ENCODE peak calls at places on chromosomes 16 and 17, in six cellular contexts. One of them, this sample, is unnamed.

GRCh38 chr17:49987681-49988441 is 7.2 kb downstream of the DLX3 start:
- DNase-seq in activated T-cell treated with anti-CD3 and anti-CD28 coated beads, Interleukin-2, amount 50 U/mL, for 72 hours: no peak
- DNase-seq in AG09319: no peak
- DNase-seq in dorsolateral prefrontal cortex: peak; percentile 40
- DNase-seq in activated CD4-positive, CD25-positive, alpha-beta regulatory T cell: no peak
- DNase-seq in HTR-8/SVneo: peak; percentile 70
- DNase-seq in this sample: peak; percentile 14

GRCh38 chr17:2427910-2428309 is 27.1 kb upstream of the MNT start:
- DNase-seq in activated CD4-positive, CD25-positive, alpha-beta regulatory T cell: no peak
- DNase-seq in activated T-cell treated with anti-CD3 and anti-CD28 coated beads, Interleukin-2, amount 50 U/mL, for 72 hours: no peak
- DNase-seq in AG09319: no peak
- DNase-seq in dorsolateral prefrontal cortex: no peak
- DNase-seq in HTR-8/SVneo: no peak
- DNase-seq in this sample: no peak

GRCh38 chr17:10325036-10325435 is 47.8 kb downstream of the MYH13 start:
- DNase-seq in AG09319: no peak
- DNase-seq in dorsolateral prefrontal cortex: no peak
- DNase-seq in activated CD4-positive, CD25-positive, alpha-beta regulatory T cell: no peak
- DNase-seq in activated T-cell treated with anti-CD3 and anti-CD28 coated beads, Interleukin-2, amount 50 U/mL, for 72 hours: no peak
- DNase-seq in HTR-8/SVneo: no peak
- DNase-seq in this sample: no peak

GRCh38 chr16:86910821-86911220 is 332.5 kb downstream of the FOXL1 start:
- DNase-seq in HTR-8/SVneo: no peak
- DNase-seq in activated CD4-positive, CD25-positive, alpha-beta regulatory T cell: no peak
- DNase-seq in AG09319: no peak
- DNase-seq in dorsolateral prefrontal cortex: no peak
- DNase-seq in activated T-cell treated with anti-CD3 and anti-CD28 coated beads, Interleukin-2, amount 50 U/mL, for 72 hours: no peak
- DNase-seq in this sample: no peak

GRCh38 chr16:49377196-49377755 is 3.7 kb downstream of the C16orf78 start:
- DNase-seq in activated CD4-positive, CD25-positive, alpha-beta regulatory T cell: no peak
- DNase-seq in dorsolateral prefrontal cortex: no peak
- DNase-seq in HTR-8/SVneo: no peak
- DNase-seq in activated T-cell treated with anti-CD3 and anti-CD28 coated beads, Interleukin-2, amount 50 U/mL, for 72 hours: no peak
- DNase-seq in AG09319: no peak
- DNase-seq in this sample: no peak

GRCh38 chr17:29347831-29348281 is 42.3 kb upstream of the TAOK1 start:
- DNase-seq in activated CD4-positive, CD25-positive, alpha-beta regulatory T cell: no peak
- DNase-seq in activated T-cell treated with anti-CD3 and anti-CD28 coated beads, Interleukin-2, amount 50 U/mL, for 72 hours: no peak
- DNase-seq in AG09319: peak; percentile 28
- DNase-seq in dorsolateral prefrontal cortex: no peak
- DNase-seq in HTR-8/SVneo: peak; percentile 60
- DNase-seq in this sample: no peak

GRCh38 chr16:12729448-12729847 is 74.2 kb downstream of the CPPED1 start:
- DNase-seq in activated CD4-positive, CD25-positive, alpha-beta regulatory T cell: no peak
- DNase-seq in activated T-cell treated with anti-CD3 and anti-CD28 coated beads, Interleukin-2, amount 50 U/mL, for 72 hours: no peak
- DNase-seq in AG09319: peak; percentile 24
- DNase-seq in HTR-8/SVneo: no peak
- DNase-seq in dorsolateral prefrontal cortex: no peak
- DNase-seq in this sample: no peak

GRCh38 chr17:70661342-70662222 is 492.2 kb downstream of the KCNJ2 start:
- DNase-seq in HTR-8/SVneo: no peak
- DNase-seq in activated CD4-positive, CD25-positive, alpha-beta regulatory T cell: no peak
- DNase-seq in AG09319: no peak
- DNase-seq in dorsolateral prefrontal cortex: no peak
- DNase-seq in activated T-cell treated with anti-CD3 and anti-CD28 coated beads, Interleukin-2, amount 50 U/mL, for 72 hours: no peak
- DNase-seq in this sample: peak; percentile 65

GRCh38 chr16:66369055-66369592 is 2.6 kb downstream of the CDH5 start:
- DNase-seq in activated T-cell treated with anti-CD3 and anti-CD28 coated beads, Interleukin-2, amount 50 U/mL, for 72 hours: no peak
- DNase-seq in AG09319: no peak
- DNase-seq in dorsolateral prefrontal cortex: no peak
- DNase-seq in HTR-8/SVneo: no peak
- DNase-seq in activated CD4-positive, CD25-positive, alpha-beta regulatory T cell: no peak
- DNase-seq in this sample: no peak

GRCh38 chr17:3771140-3771539 is 29.8 kb downstream of the ITGAE start:
- DNase-seq in activated CD4-positive, CD25-positive, alpha-beta regulatory T cell: no peak
- DNase-seq in activated T-cell treated with anti-CD3 and anti-CD28 coated beads, Interleukin-2, amount 50 U/mL, for 72 hours: no peak
- DNase-seq in HTR-8/SVneo: no peak
- DNase-seq in dorsolateral prefrontal cortex: no peak
- DNase-seq in AG09319: no peak
- DNase-seq in this sample: no peak

GRCh38 chr16:69848635-69849545 is 86.8 kb downstream of the WWP2 start:
- DNase-seq in HTR-8/SVneo: peak; percentile 23
- DNase-seq in AG09319: peak; percentile 79
- DNase-seq in activated CD4-positive, CD25-positive, alpha-beta regulatory T cell: no peak
- DNase-seq in activated T-cell treated with anti-CD3 and anti-CD28 coated beads, Interleukin-2, amount 50 U/mL, for 72 hours: no peak
- DNase-seq in dorsolateral prefrontal cortex: peak; percentile 79
- DNase-seq in this sample: no peak

GRCh38 chr17:43477832-43478634 is 5.7 kb upstream of the DHX8 start:
- DNase-seq in AG09319: no peak
- DNase-seq in activated T-cell treated with anti-CD3 and anti-CD28 coated beads, Interleukin-2, amount 50 U/mL, for 72 hours: no peak
- DNase-seq in activated CD4-positive, CD25-positive, alpha-beta regulatory T cell: no peak
- DNase-seq in dorsolateral prefrontal cortex: no peak
- DNase-seq in HTR-8/SVneo: no peak
- DNase-seq in this sample: no peak

This sample was measured in NCI-H187.